ENCODE peak calls at places on chromosomes 12 and 14, in nine cellular contexts. S is GM23338, D is astrocyte, U is MM.1S, L is PC-9, V is HCT116, I is mammary epithelial cell, F is neural progenitor cell, W is endothelial cell of umbilical vein. A is an unnamed sample.

GRCh38 chr12:123026094-123026853 is 45.8 kb downstream of the ARL6IP4 start:
- DNase-seq in F (no peak), I (no peak), V (no peak), S (no peak), U (no peak), L (no peak), W (no peak), D (no peak), A (no peak)

GRCh38 chr12:111664961-111665865 is 20.5 kb downstream of the BRAP start:
- DNase-seq in S (no peak), V (no peak), F (no peak), U (no peak), I (no peak), L (no peak), W (no peak), D (no peak), A (no peak)

GRCh38 chr12:48280572-48280971 is 70.1 kb downstream of the ZNF641 start:
- DNase-seq in W (no peak), L (no peak), I (no peak), V (no peak), F (no peak), U (no peak), D (no peak), S (peak), A (no peak)

GRCh38 chr14:21347201-21347600 is 36.6 kb downstream of the SUPT16H start:
- DNase-seq in V (no peak), U (no peak), W (no peak), L (no peak), I (no peak), D (no peak), F (no peak), S (peak), A (no peak)

GRCh38 chr12:108484431-108484830 is 30.6 kb upstream of the FICD start:
- DNase-seq in W (no peak), F (no peak), D (no peak), U (no peak), L (no peak), S (no peak), I (peak), V (no peak), A (no peak)

GRCh38 chr14:96863327-96863985 is 66.3 kb downstream of the VRK1 start:
- DNase-seq in F (peak), W (no peak), I (no peak), S (peak), V (no peak), D (no peak), U (no peak), L (no peak), A (no peak)

GRCh38 chr12:116172224-116172849 is 105.2 kb downstream of the MED13L start:
- DNase-seq in W (peak), V (no peak), F (no peak), I (no peak), D (no peak), S (no peak), L (peak), U (peak), A (no peak)

GRCh38 chr14:90739318-90740077 is 76.7 kb downstream of the TTC7B start:
- DNase-seq in S (no peak), L (no peak), W (no peak), F (no peak), I (no peak), D (no peak), V (no peak), U (no peak), A (no peak)

GRCh38 chr12:23906329-23906728 is 43.1 kb downstream of the SOX5 start:
- DNase-seq in L (no peak), U (no peak), V (no peak), D (peak), W (no peak), I (peak), S (peak), F (peak), A (peak)

GRCh38 chr12:88242161-88242925 is 100.2 kb downstream of the TMTC3 start:
- DNase-seq in F (no peak), L (peak), U (no peak), D (peak), W (peak), S (no peak), I (peak), V (peak), A (peak)

GRCh38 chr14:77123381-77124344 is 17.9 kb downstream of the ZDHHC22 start:
- DNase-seq in S (no peak), F (no peak), U (no peak), L (peak), I (peak), V (peak), W (no peak), D (no peak), A (peak)

GRCh38 chr12:25976289-25976688 is 17.8 kb downstream of the RASSF8 start:
- DNase-seq in F (no peak), D (no peak), I (no peak), W (no peak), U (no peak), S (no peak), V (no peak), L (no peak), A (no peak)

GRCh38 chr12:115433014-115433634 is 749.1 kb upstream of the TBX3 start:
- DNase-seq in S (peak), F (no peak), D (no peak), L (no peak), I (peak), V (no peak), W (no peak), U (no peak), A (no peak)

GRCh38 chr12:46244273-46244672 is 24.6 kb downstream of the SLC38A1 start:
- DNase-seq in F (no peak), W (no peak), S (no peak), I (no peak), V (no peak), U (no peak), D (no peak), L (no peak), A (no peak)

GRCh38 chr12:11863478-11863906 is 207.2 kb upstream of the BCL2L14 start:
- DNase-seq in S (no peak), F (no peak), D (peak), U (no peak), I (no peak), L (no peak), V (no peak), W (peak), A (peak)

GRCh38 chr12:117037296-117038022 is 61.8 kb downstream of the TESC start:
- DNase-seq in U (no peak), W (no peak), I (no peak), F (no peak), V (no peak), D (no peak), S (no peak), L (no peak), A (peak)

GRCh38 chr12:5200276-5201087 is 156.8 kb downstream of the KCNA5 start:
- DNase-seq in W (peak), V (peak), I (no peak), F (peak), S (peak), D (no peak), U (peak), L (peak), A (peak)

GRCh38 chr12:56153291-56154065 is 1.1 kb downstream of the MYL6B start:
- DNase-seq in W (no peak), D (no peak), F (no peak), U (no peak), I (no peak), V (no peak), S (no peak), L (no peak), A (no peak)

GRCh38 chr12:56154246-56154771 is 1.9 kb downstream of the MYL6B start:
- DNase-seq in S (no peak), W (no peak), D (no peak), L (no peak), F (no peak), U (no peak), I (no peak), V (no peak), A (no peak)

GRCh38 chr12:56155256-56155845 is 2.8 kb upstream of the MYL6 start:
- DNase-seq in F (no peak), U (no peak), S (no peak), D (no peak), I (no peak), L (no peak), W (no peak), V (no peak), A (no peak)

GRCh38 chr12:56152756-56153137 is 360 bp downstream of the MYL6B start:
- DNase-seq in S (no peak), U (no peak), L (no peak), F (peak), W (no peak), I (no peak), D (no peak), V (no peak), A (no peak)

GRCh38 chr12:56154818-56155217 is 2.4 kb downstream of the MYL6B start:
- DNase-seq in F (no peak), S (no peak), I (no peak), W (no peak), D (no peak), L (no peak), V (no peak), U (no peak), A (no peak)
- H3K27ac ChIP-seq in F (no peak), S (no peak), I (no peak), W (no peak), D (no peak), L (no peak), V (no peak), U (no peak), A (no peak)

GRCh38 chr12:121391619-121392324 is 8.1 kb upstream of the RNF34 start:
- DNase-seq in S (no peak), I (peak), V (no peak), F (no peak), D (peak), L (no peak), U (peak), W (no peak), A (peak)
- H3K4me3 ChIP-seq in S (no peak), I (no peak), V (no peak), F (no peak), D (no peak), L (no peak), U (peak), W (no peak), A (no peak)

GRCh38 chr14:44135972-44136371 is 371.1 kb downstream of the FSCB start:
- DNase-seq in V (no peak), I (no peak), W (no peak), D (no peak), L (no peak), F (no peak), S (no peak), U (peak), A (no peak)
- TF ChIP-seq EZH2 in V (no peak), I (no peak), W (no peak), D (no peak), L (no peak), F (no peak), S (no peak), U (no peak), A (no peak)

GRCh38 chr12:94972795-94973194 is 30.7 kb downstream of the NDUFA12 start:
- DNase-seq in U (no peak), L (no peak), W (no peak), D (no peak), F (no peak), S (no peak), I (no peak), V (no peak), A (no peak)
- H3K27ac ChIP-seq in U (no peak), L (no peak), W (no peak), D (no peak), F (no peak), S (no peak), I (no peak), V (no peak), A (peak)

GRCh38 chr14:36649872-36650650 is 11.6 kb upstream of the PAX9 start:
- DNase-seq in I (no peak), W (no peak), S (no peak), D (no peak), U (no peak), V (no peak), F (no peak), L (no peak), A (no peak)

GRCh38 chr14:36652542-36653201 is 9.0 kb upstream of the PAX9 start:
- DNase-seq in F (no peak), U (no peak), V (no peak), I (no peak), D (no peak), S (no peak), W (no peak), L (no peak), A (no peak)

GRCh38 chr14:36647417-36647826 is 14.2 kb upstream of the PAX9 start:
- DNase-seq in U (no peak), I (no peak), D (no peak), W (no peak), F (peak), S (peak), L (no peak), V (no peak), A (no peak)

GRCh38 chr14:36647827-36648753 is 13.6 kb upstream of the PAX9 start:
- DNase-seq in D (peak), V (no peak), S (peak), U (no peak), F (peak), W (peak), L (peak), I (peak), A (peak)

DNA sequence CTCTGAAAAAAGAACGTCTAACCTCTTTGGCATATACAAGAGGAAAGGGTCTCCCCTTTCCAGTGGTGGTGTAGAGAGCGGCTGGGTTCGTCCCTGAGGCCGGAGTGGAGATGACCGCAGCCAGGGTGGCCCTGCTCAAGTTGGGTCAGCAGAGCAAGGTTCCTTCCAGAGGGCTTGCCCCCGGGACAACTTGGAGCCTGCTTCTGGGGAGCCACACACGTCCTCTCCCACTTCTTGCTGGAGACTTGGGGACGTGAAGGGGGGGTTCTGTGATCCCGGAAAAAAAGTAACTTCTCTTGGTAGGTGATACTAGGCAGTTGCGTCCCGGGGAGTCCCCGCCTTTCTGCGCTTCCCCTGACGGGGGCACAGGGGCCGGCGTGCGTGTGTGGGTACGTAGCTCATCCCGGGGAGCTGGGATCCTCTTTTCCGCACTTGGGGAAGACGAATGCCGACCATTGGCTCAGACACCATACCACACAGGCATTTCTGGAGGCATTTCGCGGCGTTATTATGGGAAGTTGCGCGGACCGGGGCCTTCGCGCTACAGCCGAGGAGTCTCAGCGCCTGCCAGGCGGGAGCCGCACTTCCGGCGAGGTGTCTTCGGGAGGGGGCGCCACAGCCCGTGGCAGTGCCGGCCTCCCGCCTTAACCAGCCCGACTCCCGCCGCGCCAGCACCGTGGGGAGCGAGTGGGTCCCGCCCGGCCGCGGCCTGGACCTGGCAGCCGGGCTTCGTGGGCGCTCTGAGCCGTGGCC is 14.8 kb upstream of the PAX9 start:
- DNase-seq in I (peak), D (no peak), F (peak), V (no peak), W (no peak), S (peak), L (peak), U (no peak), A (peak)
- H3K4me3 ChIP-seq in I (peak), D (no peak), F (peak), V (no peak), W (no peak), S (peak), L (no peak), U (peak), A (peak)